ENCODE peak calls at places on chromosomes 3 and 15, in seven cellular contexts. One of them, this sample, is unnamed.

GRCh38 chr3:30760040-30760439 is 134.4 kb downstream of the GADL1 start:
- DNase-seq in transverse colon: no peak
- DNase-seq in KBM-7: no peak
- DNase-seq in LNCaP clone FGC: no peak
- DNase-seq in COR-L47: no peak
- DNase-seq in epithelial cell of prostate: no peak
- DNase-seq in activated B cell treated with CpG ODN at 0.5 μM for 24 hours: no peak
- DNase-seq in this sample: no peak

GRCh38 chr15:101134780-101135179 is 117.1 kb downstream of the CHSY1 start:
- DNase-seq in epithelial cell of prostate: no peak
- DNase-seq in transverse colon: no peak
- DNase-seq in KBM-7: no peak
- DNase-seq in activated B cell treated with CpG ODN at 0.5 μM for 24 hours: no peak
- DNase-seq in COR-L47: no peak
- DNase-seq in LNCaP clone FGC: no peak
- DNase-seq in this sample: no peak

GRCh38 chr15:32998979-32999677 is 195.4 kb downstream of the FMN1 start:
- DNase-seq in LNCaP clone FGC: no peak
- DNase-seq in KBM-7: no peak
- DNase-seq in transverse colon: no peak
- DNase-seq in COR-L47: no peak
- DNase-seq in epithelial cell of prostate: no peak
- DNase-seq in activated B cell treated with CpG ODN at 0.5 μM for 24 hours: no peak
- DNase-seq in this sample: no peak

GRCh38 chr15:40914486-40914885 is 14.7 kb upstream of the DLL4 start:
- DNase-seq in transverse colon: no peak
- DNase-seq in COR-L47: no peak
- DNase-seq in LNCaP clone FGC: no peak
- DNase-seq in epithelial cell of prostate: no peak
- DNase-seq in activated B cell treated with CpG ODN at 0.5 μM for 24 hours: no peak
- DNase-seq in KBM-7: no peak
- DNase-seq in this sample: no peak

GRCh38 chr3:12395349-12396012 is 88.8 kb upstream of the TSEN2 start:
- DNase-seq in activated B cell treated with CpG ODN at 0.5 μM for 24 hours: no peak
- DNase-seq in epithelial cell of prostate: no peak
- DNase-seq in KBM-7: no peak
- DNase-seq in transverse colon: no peak
- DNase-seq in COR-L47: no peak
- DNase-seq in LNCaP clone FGC: no peak
- DNase-seq in this sample: no peak

GRCh38 chr3:72338942-72339749 is 509.1 kb downstream of the SHQ1 start:
- DNase-seq in transverse colon: no peak
- DNase-seq in KBM-7: no peak
- DNase-seq in activated B cell treated with CpG ODN at 0.5 μM for 24 hours: no peak
- DNase-seq in epithelial cell of prostate: peak; percentile 98
- DNase-seq in COR-L47: no peak
- DNase-seq in LNCaP clone FGC: no peak
- DNase-seq in this sample: no peak

GRCh38 chr3:101484805-101485620 is 28.0 kb downstream of the SENP7 start:
- DNase-seq in KBM-7: no peak
- DNase-seq in transverse colon: no peak
- DNase-seq in epithelial cell of prostate: peak; percentile 10
- DNase-seq in COR-L47: no peak
- DNase-seq in activated B cell treated with CpG ODN at 0.5 μM for 24 hours: no peak
- DNase-seq in LNCaP clone FGC: no peak
- DNase-seq in this sample: no peak

GRCh38 chr15:35427091-35427490 is 118.9 kb downstream of the DPH6 start:
- DNase-seq in COR-L47: no peak
- DNase-seq in epithelial cell of prostate: no peak
- DNase-seq in KBM-7: no peak
- DNase-seq in LNCaP clone FGC: no peak
- DNase-seq in transverse colon: no peak
- DNase-seq in activated B cell treated with CpG ODN at 0.5 μM for 24 hours: no peak
- DNase-seq in this sample: no peak

GRCh38 chr3:139533781-139534443 is 5.6 kb downstream of the RBP1 start:
- DNase-seq in COR-L47: peak; percentile 88
- DNase-seq in LNCaP clone FGC: peak; percentile 14
- DNase-seq in transverse colon: no peak
- DNase-seq in activated B cell treated with CpG ODN at 0.5 μM for 24 hours: no peak
- DNase-seq in KBM-7: no peak
- DNase-seq in epithelial cell of prostate: peak; percentile 36
- DNase-seq in this sample: no peak

GRCh38 chr3:8506611-8507061 is 5.0 kb downstream of the LMCD1 start:
- DNase-seq in COR-L47: no peak
- DNase-seq in epithelial cell of prostate: no peak
- DNase-seq in LNCaP clone FGC: peak; percentile 35
- DNase-seq in activated B cell treated with CpG ODN at 0.5 μM for 24 hours: no peak
- DNase-seq in KBM-7: no peak
- DNase-seq in transverse colon: no peak
- DNase-seq in this sample: no peak

GRCh38 chr15:50797926-50798325 is 32.4 kb upstream of the SPPL2A start:
- DNase-seq in LNCaP clone FGC: peak; percentile 88
- DNase-seq in transverse colon: no peak
- DNase-seq in COR-L47: no peak
- DNase-seq in KBM-7: no peak
- DNase-seq in epithelial cell of prostate: peak; percentile 74
- DNase-seq in activated B cell treated with CpG ODN at 0.5 μM for 24 hours: no peak
- DNase-seq in this sample: peak; percentile 61

GRCh38 chr15:40092416-40093223 is 16.1 kb downstream of the BMF start:
- DNase-seq in LNCaP clone FGC: no peak
- DNase-seq in epithelial cell of prostate: no peak
- DNase-seq in KBM-7: no peak
- DNase-seq in activated B cell treated with CpG ODN at 0.5 μM for 24 hours: no peak
- DNase-seq in COR-L47: peak; percentile 71
- DNase-seq in transverse colon: peak; percentile 74
- DNase-seq in this sample: peak; percentile 75

GRCh38 chr3:98731720-98732238 is 31.4 kb upstream of the ST3GAL6 start:
- DNase-seq in activated B cell treated with CpG ODN at 0.5 μM for 24 hours: no peak
- DNase-seq in transverse colon: no peak
- DNase-seq in epithelial cell of prostate: no peak
- DNase-seq in COR-L47: no peak
- DNase-seq in KBM-7: no peak
- DNase-seq in LNCaP clone FGC: no peak
- DNase-seq in this sample: no peak

GRCh38 chr3:37935290-37935668 is 55.3 kb upstream of the VILL start:
- DNase-seq in COR-L47: no peak
- DNase-seq in LNCaP clone FGC: peak; percentile 36
- DNase-seq in KBM-7: peak; percentile 28
- DNase-seq in transverse colon: no peak
- DNase-seq in activated B cell treated with CpG ODN at 0.5 μM for 24 hours: no peak
- DNase-seq in epithelial cell of prostate: no peak
- DNase-seq in this sample: peak; percentile 19

GRCh38 chr3:10419637-10420232 is 85.7 kb downstream of the ATP2B2 start:
- DNase-seq in transverse colon: no peak
- DNase-seq in activated B cell treated with CpG ODN at 0.5 μM for 24 hours: no peak
- DNase-seq in COR-L47: no peak
- DNase-seq in LNCaP clone FGC: no peak
- DNase-seq in KBM-7: no peak
- DNase-seq in epithelial cell of prostate: peak; percentile 27
- DNase-seq in this sample: no peak

GRCh38 chr3:32384938-32385337 is 6.7 kb upstream of the CMTM7 start:
- DNase-seq in LNCaP clone FGC: no peak
- DNase-seq in KBM-7: peak; percentile 93
- DNase-seq in epithelial cell of prostate: no peak
- DNase-seq in activated B cell treated with CpG ODN at 0.5 μM for 24 hours: no peak
- DNase-seq in COR-L47: no peak
- DNase-seq in transverse colon: no peak
- DNase-seq in this sample: no peak

GRCh38 chr15:99424978-99425665 is 140.7 kb upstream of the MEF2A start:
- DNase-seq in COR-L47: no peak
- DNase-seq in transverse colon: no peak
- DNase-seq in LNCaP clone FGC: no peak
- DNase-seq in epithelial cell of prostate: peak; percentile 82
- DNase-seq in KBM-7: peak; percentile 9
- DNase-seq in activated B cell treated with CpG ODN at 0.5 μM for 24 hours: peak; percentile 19
- DNase-seq in this sample: no peak

GRCh38 chr15:65916041-65916663 is 46.9 kb downstream of the RAB11A start:
- DNase-seq in activated B cell treated with CpG ODN at 0.5 μM for 24 hours: no peak
- DNase-seq in epithelial cell of prostate: no peak
- DNase-seq in LNCaP clone FGC: no peak
- DNase-seq in KBM-7: no peak
- DNase-seq in transverse colon: no peak
- DNase-seq in COR-L47: no peak
- DNase-seq in this sample: no peak

GRCh38 chr3:186930639-186931486 is 537 bp downstream of the ST6GAL1 start:
- DNase-seq in LNCaP clone FGC: peak; percentile 8
- DNase-seq in KBM-7: peak; percentile 88
- DNase-seq in COR-L47: peak; percentile 18
- DNase-seq in activated B cell treated with CpG ODN at 0.5 μM for 24 hours: peak; percentile 65
- DNase-seq in transverse colon: peak; percentile 75
- DNase-seq in epithelial cell of prostate: no peak
- DNase-seq in this sample: peak; percentile 21

GRCh38 chr15:48974865-48975264 is 11.1 kb upstream of the SHC4 start:
- DNase-seq in transverse colon: no peak
- DNase-seq in epithelial cell of prostate: no peak
- DNase-seq in activated B cell treated with CpG ODN at 0.5 μM for 24 hours: no peak
- DNase-seq in KBM-7: no peak
- DNase-seq in COR-L47: no peak
- DNase-seq in LNCaP clone FGC: no peak
- DNase-seq in this sample: no peak

GRCh38 chr3:184594386-184595035 is 32.9 kb downstream of the EPHB3 start:
- DNase-seq in transverse colon: no peak
- DNase-seq in LNCaP clone FGC: no peak
- DNase-seq in epithelial cell of prostate: no peak
- DNase-seq in KBM-7: no peak
- DNase-seq in COR-L47: no peak
- DNase-seq in activated B cell treated with CpG ODN at 0.5 μM for 24 hours: no peak
- DNase-seq in this sample: no peak

GRCh38 chr3:102353148-102353547 is 81.7 kb upstream of the ZPLD1 start:
- DNase-seq in transverse colon: no peak
- DNase-seq in LNCaP clone FGC: no peak
- DNase-seq in COR-L47: no peak
- DNase-seq in activated B cell treated with CpG ODN at 0.5 μM for 24 hours: no peak
- DNase-seq in epithelial cell of prostate: no peak
- DNase-seq in KBM-7: no peak
- DNase-seq in this sample: no peak

GRCh38 chr3:2889772-2890171 is 220.4 kb downstream of the IL5RA start:
- DNase-seq in LNCaP clone FGC: no peak
- DNase-seq in KBM-7: no peak
- DNase-seq in transverse colon: no peak
- DNase-seq in epithelial cell of prostate: no peak
- DNase-seq in activated B cell treated with CpG ODN at 0.5 μM for 24 hours: no peak
- DNase-seq in COR-L47: no peak
- DNase-seq in this sample: no peak

This sample was measured in small intestine.